ENCODE peak calls at places on chromosomes 12 and 14, in eight cellular contexts. P, F, V, O, B, Y, U and Q are unnamed samples.

GRCh38 chr12:111757361-111758119 is 9.2 kb upstream of the ALDH2 start:
- DNase-seq in P (no peak), B (peak), V (no peak), U (no peak), Y (peak), F (peak), O (no peak), Q (no peak)

GRCh38 chr12:31362759-31363415 is 36.9 kb upstream of the SINHCAF start:
- DNase-seq in F (peak), B (peak), Y (no peak), P (no peak), O (peak), U (no peak), V (peak), Q (peak)

GRCh38 chr14:82806016-82806415 is 1272.4 kb upstream of the SEL1L start:
- DNase-seq in Y (no peak), V (no peak), U (no peak), B (no peak), O (no peak), F (no peak), P (no peak), Q (no peak)

GRCh38 chr12:65106948-65107347 is 14.2 kb downstream of the WIF1 start:
- DNase-seq in Y (no peak), U (no peak), O (no peak), B (no peak), V (peak), F (no peak), P (no peak), Q (no peak)

GRCh38 chr12:29552324-29552927 is 54.9 kb upstream of the OVCH1 start:
- DNase-seq in O (peak), U (no peak), Y (peak), P (peak), F (peak), V (peak), B (peak), Q (peak)

GRCh38 chr14:106436310-106436905 is 910.0 kb downstream of the TMEM121 start:
- DNase-seq in B (no peak), F (peak), Y (no peak), P (no peak), U (no peak), O (no peak), V (peak), Q (no peak)

GRCh38 chr14:96279564-96279963 is 23.6 kb downstream of the BDKRB1 start:
- DNase-seq in U (no peak), V (no peak), B (no peak), Y (no peak), P (no peak), F (no peak), O (no peak), Q (no peak)

GRCh38 chr12:113727651-113728061 is 238.5 kb downstream of the RBM19 start:
- DNase-seq in O (peak), U (no peak), F (no peak), Y (no peak), P (no peak), V (no peak), B (no peak), Q (no peak)

GRCh38 chr14:102277874-102278630 is 26.9 kb downstream of the MOK start:
- DNase-seq in Y (no peak), F (no peak), B (no peak), P (no peak), U (no peak), V (no peak), O (no peak), Q (no peak)

GRCh38 chr12:28870839-28871440 is 278.1 kb upstream of the FAR2 start:
- DNase-seq in U (no peak), F (no peak), P (no peak), B (no peak), V (no peak), O (no peak), Y (no peak), Q (no peak)

GRCh38 chr12:129901256-129901655 is 2.6 kb downstream of the TMEM132D start:
- DNase-seq in U (no peak), P (no peak), B (no peak), F (no peak), V (no peak), O (no peak), Y (no peak), Q (no peak)
- TF ChIP-seq POLR2AphosphoS5 in U (no peak), P (no peak), B (no peak), F (no peak), V (no peak), O (no peak), Y (no peak), Q (no peak)

DNA sequence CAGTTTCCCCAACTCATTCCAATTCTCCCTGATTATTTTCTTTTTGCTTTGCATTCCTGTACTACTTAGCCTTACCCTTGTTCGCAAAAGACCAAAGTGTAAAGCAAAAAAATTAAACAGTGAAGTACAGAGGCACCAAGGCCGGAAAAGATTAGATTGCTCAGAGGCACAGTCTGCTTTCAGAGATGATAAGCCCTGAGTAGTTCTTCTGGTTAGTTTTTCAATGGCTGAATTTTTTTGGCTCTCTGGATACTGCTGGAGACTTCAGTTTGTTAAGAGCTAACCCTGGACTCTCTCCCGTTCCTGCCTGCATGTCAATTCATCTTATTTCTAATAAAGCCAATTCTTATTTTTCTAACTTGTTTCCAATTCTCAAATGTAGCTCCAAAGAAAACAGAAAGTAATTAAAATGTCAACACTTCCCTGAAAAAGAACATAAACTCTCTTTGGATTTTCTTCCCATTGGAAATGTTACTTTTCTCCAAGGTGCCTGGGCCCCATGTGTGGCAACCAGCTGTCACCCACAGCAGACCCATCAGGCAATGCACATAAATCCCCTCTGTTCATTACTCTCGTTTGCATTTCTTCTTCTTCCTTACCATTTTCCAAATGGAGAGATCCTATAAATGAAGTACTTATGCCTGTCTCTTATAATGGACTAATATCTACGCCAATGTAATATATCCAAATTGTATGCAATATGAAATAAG is 142.8 kb downstream of the BTG1 start:
- DNase-seq in B (no peak), U (no peak), P (peak), Y (no peak), F (no peak), O (peak), V (no peak), Q (no peak)
- TF ChIP-seq POLR2AphosphoS5 in B (no peak), U (no peak), P (no peak), Y (no peak), F (no peak), O (no peak), V (no peak), Q (no peak)

GRCh38 chr14:68792830-68793733 is at the start of gene ZFP36L1:
- DNase-seq in U (peak), V (peak), O (peak), P (peak), F (peak), Y (peak), B (peak), Q (no peak)

GRCh38 chr14:68790656-68791077 is 2.2 kb downstream of the ZFP36L1 start:
- DNase-seq in O (no peak), P (no peak), V (no peak), U (no peak), B (peak), F (no peak), Y (peak), Q (no peak)

GRCh38 chr14:68791078-68791983 is 1.5 kb downstream of the ZFP36L1 start:
- DNase-seq in P (no peak), O (no peak), Y (peak), B (peak), V (peak), U (no peak), F (no peak), Q (no peak)

GRCh38 chr14:68793734-68794129 is 865 bp upstream of the ZFP36L1 start:
- DNase-seq in Y (no peak), O (no peak), F (no peak), U (no peak), V (no peak), B (no peak), P (no peak), Q (no peak)

DNA sequence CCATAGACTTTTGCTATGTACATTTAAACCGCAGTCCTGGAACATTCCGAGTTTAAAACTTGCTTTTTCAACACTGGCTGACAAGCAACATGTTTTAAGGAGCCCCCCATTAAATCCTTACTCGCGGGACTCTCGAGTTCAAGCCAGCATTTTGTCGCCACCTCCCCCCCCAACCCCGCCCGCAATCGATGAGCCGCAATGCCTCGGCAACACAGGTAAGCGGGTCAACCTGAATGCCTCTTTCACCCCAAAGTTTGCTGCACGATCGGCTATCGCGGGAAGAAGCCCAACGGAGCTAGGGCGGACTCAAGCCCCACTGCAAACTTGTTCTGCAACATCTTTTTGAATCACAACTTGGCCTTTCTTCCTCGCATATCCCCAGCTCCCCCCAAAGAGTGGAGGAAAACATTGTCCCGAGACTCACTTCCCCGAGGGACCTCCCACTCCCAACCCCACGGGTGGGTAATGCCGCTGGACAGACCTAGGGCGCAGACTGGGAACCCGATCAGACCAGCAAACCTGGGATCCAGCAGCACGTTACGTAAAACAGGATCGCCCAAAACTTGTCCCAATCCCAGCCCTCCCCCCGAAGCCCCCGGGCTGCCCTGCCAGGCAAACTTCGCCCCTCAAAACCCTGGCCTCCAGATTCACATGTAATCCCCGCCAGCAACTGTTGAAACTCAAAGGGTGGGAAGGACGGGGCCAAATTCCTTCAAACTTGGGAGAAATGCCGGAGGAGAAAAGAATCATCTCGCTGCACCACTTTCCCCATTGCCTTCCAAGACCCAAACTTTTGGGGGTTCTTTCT is 641 bp downstream of the ZFP36L1 start:
- DNase-seq in U (no peak), F (no peak), B (peak), V (peak), P (no peak), Y (peak), O (no peak), Q (no peak)
- TF ChIP-seq POLR2AphosphoS5 in U (peak), F (no peak), B (peak), V (no peak), P (no peak), Y (no peak), O (no peak), Q (no peak)

GRCh38 chr14:75258803-75259509 is 19.7 kb upstream of the FOS start:
- DNase-seq in B (peak), F (peak), O (peak), U (peak), P (peak), V (peak), Y (peak), Q (peak)
- TF ChIP-seq POLR2AphosphoS5 in B (peak), F (peak), O (peak), U (peak), P (peak), V (no peak), Y (peak), Q (no peak)

GRCh38 chr12:109113661-109114321 is 2.6 kb upstream of the ACACB start:
- DNase-seq in P (no peak), F (no peak), Y (no peak), V (no peak), O (peak), U (no peak), B (no peak), Q (no peak)
- TF ChIP-seq POLR2AphosphoS5 in P (no peak), F (no peak), Y (no peak), V (no peak), O (no peak), U (no peak), B (no peak), Q (no peak)

GRCh38 chr12:91267039-91267438 is 84.4 kb upstream of the DCN start:
- DNase-seq in P (no peak), Y (no peak), U (no peak), O (no peak), F (no peak), V (no peak), B (no peak), Q (no peak)
- TF ChIP-seq POLR2AphosphoS5 in P (no peak), Y (no peak), U (no peak), O (no peak), F (no peak), V (no peak), B (no peak), Q (no peak)

DNA sequence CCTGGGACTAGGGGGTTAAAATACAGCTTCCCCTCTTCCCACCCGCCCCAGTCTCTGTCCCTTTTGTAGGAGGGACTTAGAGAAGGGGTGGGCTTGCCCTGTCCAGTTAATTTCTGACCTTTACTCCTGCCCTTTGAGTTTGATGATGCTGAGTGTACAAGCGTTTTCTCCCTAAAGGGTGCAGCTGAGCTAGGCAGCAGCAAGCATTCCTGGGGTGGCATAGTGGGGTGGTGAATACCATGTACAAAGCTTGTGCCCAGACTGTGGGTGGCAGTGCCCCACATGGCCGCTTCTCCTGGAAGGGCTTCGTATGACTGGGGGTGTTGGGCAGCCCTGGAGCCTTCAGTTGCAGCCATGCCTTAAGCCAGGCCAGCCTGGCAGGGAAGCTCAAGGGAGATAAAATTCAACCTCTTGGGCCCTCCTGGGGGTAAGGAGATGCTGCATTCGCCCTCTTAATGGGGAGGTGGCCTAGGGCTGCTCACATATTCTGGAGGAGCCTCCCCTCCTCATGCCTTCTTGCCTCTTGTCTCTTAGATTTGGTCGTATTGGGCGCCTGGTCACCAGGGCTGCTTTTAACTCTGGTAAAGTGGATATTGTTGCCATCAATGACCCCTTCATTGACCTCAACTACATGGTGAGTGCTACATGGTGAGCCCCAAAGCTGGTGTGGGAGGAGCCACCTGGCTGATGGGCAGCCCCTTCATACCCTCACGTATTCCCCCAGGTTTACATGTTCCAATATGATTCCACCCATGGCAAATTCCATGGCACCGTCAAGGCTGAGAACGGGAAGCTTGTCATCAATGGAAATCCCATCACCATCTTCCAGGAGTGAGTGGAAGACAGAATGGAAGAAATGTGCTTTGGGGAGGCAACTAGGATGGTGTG is 1.9 kb downstream of the GAPDH start:
- DNase-seq in O (peak), V (no peak), U (no peak), F (no peak), Y (no peak), B (no peak), P (no peak), Q (no peak)
- TF ChIP-seq POLR2AphosphoS5 in O (peak), V (peak), U (no peak), F (no peak), Y (no peak), B (no peak), P (peak), Q (peak)

GRCh38 chr12:104955703-104956102 is 2.4 kb downstream of the SLC41A2 start:
- DNase-seq in P (no peak), U (no peak), O (no peak), F (no peak), B (no peak), V (no peak), Y (no peak), Q (no peak)

GRCh38 chr12:104952816-104953215 is 5.3 kb downstream of the SLC41A2 start:
- DNase-seq in U (no peak), F (no peak), P (no peak), O (no peak), Y (no peak), B (no peak), V (no peak), Q (no peak)

GRCh38 chr12:104956870-104957301 is 1.2 kb downstream of the SLC41A2 start:
- DNase-seq in Y (no peak), V (no peak), O (no peak), U (no peak), B (no peak), F (no peak), P (no peak), Q (no peak)

GRCh38 chr12:104951759-104952509 is 6.2 kb downstream of the SLC41A2 start:
- DNase-seq in V (no peak), Y (no peak), B (no peak), P (no peak), F (no peak), U (no peak), O (no peak), Q (no peak)

DNA sequence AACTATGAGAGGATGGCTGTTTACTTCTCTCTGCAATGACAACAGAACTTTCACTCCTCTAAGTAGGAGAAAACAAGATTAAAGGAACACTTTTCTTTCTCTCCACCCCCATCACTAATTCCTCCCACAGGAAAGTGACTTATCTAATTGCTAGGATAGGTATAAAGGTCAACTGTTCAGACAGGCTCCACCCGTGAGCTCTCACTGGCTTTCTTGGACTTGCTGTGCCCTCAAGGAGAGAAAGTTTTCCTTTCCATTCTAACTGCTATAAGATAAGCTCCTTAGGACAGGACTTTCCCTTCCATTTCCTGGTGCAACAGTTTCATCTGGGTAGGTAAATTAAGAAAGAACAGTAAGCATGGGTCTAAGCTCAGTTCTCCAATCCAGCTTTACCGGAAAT is 4.8 kb downstream of the SLC41A2 start:
- DNase-seq in O (no peak), V (no peak), P (no peak), U (no peak), Y (no peak), B (peak), F (peak), Q (no peak)
- TF ChIP-seq POLR2AphosphoS5 in O (no peak), V (no peak), P (no peak), U (no peak), Y (no peak), B (peak), F (no peak), Q (no peak)

DNA sequence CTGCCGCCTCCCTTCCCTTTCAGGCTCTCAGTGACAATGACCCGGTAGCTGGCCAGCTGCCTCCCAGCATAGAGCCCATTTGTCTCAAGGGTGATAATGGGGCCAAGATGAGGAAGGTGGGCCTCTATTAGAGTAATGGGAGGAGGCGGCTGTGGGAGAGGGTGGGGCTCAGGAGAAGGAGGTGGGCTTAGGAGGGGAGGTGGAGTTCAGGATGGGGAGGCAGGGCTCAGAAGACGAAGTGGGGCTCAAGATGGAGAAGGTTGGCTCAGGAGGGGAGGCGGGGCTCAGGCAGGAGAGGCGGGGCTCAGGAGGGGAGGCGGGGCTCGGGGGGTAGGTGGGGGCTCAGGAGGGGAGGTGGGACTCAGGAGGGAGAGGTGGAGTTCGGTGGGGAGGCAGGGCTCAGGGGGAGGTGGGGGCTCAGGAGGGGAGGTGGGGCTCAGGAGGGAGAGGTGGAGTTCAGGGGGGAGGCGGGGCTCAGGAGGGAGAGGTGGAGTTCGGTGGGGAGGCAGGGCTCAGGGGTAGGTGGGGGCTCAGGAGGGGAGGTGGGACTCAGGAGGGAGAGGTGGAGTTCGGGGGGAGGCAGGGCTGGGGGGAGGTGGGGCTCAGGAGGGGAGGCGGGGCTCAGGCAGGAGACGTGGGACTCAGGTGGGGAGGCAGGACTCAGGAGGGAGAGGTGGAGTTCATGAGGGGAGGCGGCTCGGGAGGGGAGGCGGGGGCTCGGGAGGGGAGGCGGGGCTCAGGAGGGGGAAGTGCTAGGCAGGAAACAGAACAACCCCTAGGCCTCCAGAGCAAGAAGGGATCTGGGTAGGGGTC is 36.8 kb downstream of the IQSEC3 start:
- DNase-seq in U (no peak), Y (no peak), P (peak), F (no peak), V (peak), B (no peak), O (no peak), Q (no peak)
- TF ChIP-seq POLR2AphosphoS5 in U (no peak), Y (no peak), P (no peak), F (no peak), V (peak), B (no peak), O (no peak), Q (no peak)